ENCODE peak calls at places on chromosomes 1 and 21, in six cellular contexts. F, V, U, J, W and K are unnamed samples.

GRCh38 chr1:153791856-153792253 is 16.6 kb downstream of the SLC27A3 start:
- DNase-seq in F (no peak), V (no peak), U (no peak), J (no peak), W (no peak), K (no peak)

GRCh38 chr1:6037338-6037762 is 8.3 kb upstream of the KCNAB2 start:
- DNase-seq in F (no peak), V (peak; percentile 82), U (no peak), J (peak; percentile 53), W (peak; percentile 52), K (no peak)

GRCh38 chr1:232709339-232709738 is 79.4 kb upstream of the SIPA1L2 start:
- DNase-seq in F (no peak), V (no peak), U (no peak), J (peak; percentile 35), W (peak; percentile 88), K (no peak)

GRCh38 chr1:58732087-58732486 is 32.2 kb upstream of the MYSM1 start:
- DNase-seq in F (no peak), V (no peak), U (no peak), J (peak; percentile 79), W (peak; percentile 78), K (no peak)

GRCh38 chr1:84379128-84379527 is 19.2 kb upstream of the DNASE2B start:
- DNase-seq in F (no peak), V (no peak), U (no peak), J (peak; percentile 74), W (peak; percentile 74), K (no peak)

GRCh38 chr1:61323681-61324328 is 241.4 kb downstream of the NFIA start:
- DNase-seq in F (no peak), V (no peak), U (no peak), J (no peak), W (peak; percentile 72), K (no peak)

GRCh38 chr21:44753357-44753756 is 42.0 kb upstream of the TSPEAR start:
- DNase-seq in F (no peak), V (no peak), U (no peak), J (no peak), W (no peak), K (no peak)

GRCh38 chr1:37073752-37074151 is 39.4 kb upstream of the GRIK3 start:
- DNase-seq in F (no peak), V (no peak), U (no peak), J (no peak), W (no peak), K (no peak)

GRCh38 chr1:20430355-20431290 is 55.4 kb downstream of the CAMK2N1 start:
- DNase-seq in F (peak; percentile 48), V (peak; percentile 45), U (no peak), J (peak; percentile 34), W (peak; percentile 47), K (no peak)

GRCh38 chr21:29330797-29331196 is 32.1 kb downstream of the BACH1 start:
- DNase-seq in F (no peak), V (no peak), U (no peak), J (no peak), W (no peak), K (no peak)

GRCh38 chr21:29322570-29322957 is 23.8 kb downstream of the BACH1 start:
- DNase-seq in F (no peak), V (no peak), U (no peak), J (no peak), W (no peak), K (no peak)

GRCh38 chr21:29321908-29322569 is 23.3 kb downstream of the BACH1 start:
- DNase-seq in F (no peak), V (no peak), U (no peak), J (no peak), W (no peak), K (no peak)

GRCh38 chr21:29323189-29323588 is 24.5 kb downstream of the BACH1 start:
- DNase-seq in F (no peak), V (no peak), U (no peak), J (no peak), W (no peak), K (no peak)

DNA sequence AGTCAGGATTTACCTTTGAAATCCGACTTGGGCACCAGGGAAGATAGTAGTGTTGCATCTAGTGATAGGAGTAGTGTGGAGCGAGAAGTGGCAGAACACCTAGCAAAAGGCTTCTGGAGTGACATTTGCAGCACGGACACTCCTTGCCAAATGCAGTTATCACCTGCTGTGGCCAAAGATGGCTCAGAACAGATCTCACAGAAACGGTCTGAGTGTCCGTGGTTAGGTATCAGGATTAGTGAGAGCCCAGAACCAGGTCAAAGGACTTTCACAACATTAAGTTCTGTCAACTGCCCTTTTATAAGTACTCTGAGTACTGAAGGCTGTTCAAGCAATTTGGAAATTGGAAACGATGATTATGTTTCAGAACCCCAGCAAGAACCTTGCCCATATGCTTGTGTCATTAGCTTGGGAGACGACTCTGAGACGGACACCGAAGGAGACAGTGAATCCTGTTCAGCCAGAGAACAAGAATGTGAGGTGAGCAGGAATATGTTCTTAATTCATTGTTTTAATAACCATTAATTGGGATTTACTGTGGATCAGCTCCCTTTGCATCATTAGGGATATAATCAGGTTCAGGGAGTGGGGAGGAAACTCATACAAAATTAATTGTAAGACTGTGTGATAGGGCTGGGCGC is 28.3 kb downstream of the BACH1 start:
- DNase-seq in F (no peak), V (no peak), U (no peak), J (no peak), W (no peak), K (no peak)
- H3K4me3 ChIP-seq in F (no peak overlapping the region), V (no peak overlapping the region), U (no peak overlapping the region), J (no peak overlapping the region), W (no peak overlapping the region), K (no peak overlapping the region)

GRCh38 chr1:2443285-2444137 is 31.1 kb upstream of the PEX10 start:
- DNase-seq in F (no peak), V (no peak), U (no peak), J (no peak), W (peak; percentile 32), K (no peak)
- TF ChIP-seq CTCF in F (peak; percentile 33), V (no peak), U (no peak), J (no peak), W (peak; percentile 49), K (no peak)

GRCh38 chr1:77281491-77282186 is at the start of gene AK5:
- DNase-seq in F (peak; percentile 32), V (no peak), U (no peak), J (peak; percentile 49), W (peak; percentile 46), K (peak; percentile 36)
- H3K4me3 ChIP-seq in F (peak within 1 kb of the TSS; percentile 57), V (no peak within 1 kb of the TSS), U (peak within 1 kb of the TSS; percentile 29), J (peak within 1 kb of the TSS; percentile 58), W (peak within 1 kb of the TSS; percentile 85), K (peak within 1 kb of the TSS; percentile 51)

GRCh38 chr1:32240140-32240951 is 6.7 kb upstream of the FAM167B start:
- DNase-seq in F (peak; percentile 73), V (no peak), U (no peak), J (peak; percentile 38), W (peak; percentile 75), K (peak; percentile 72)

GRCh38 chr1:32239335-32239734 is 7.7 kb upstream of the FAM167B start:
- DNase-seq in F (no peak), V (no peak), U (no peak), J (no peak), W (no peak), K (no peak)

GRCh38 chr1:32241011-32241763 is 5.8 kb upstream of the FAM167B start:
- DNase-seq in F (peak; percentile 56), V (no peak), U (no peak), J (peak; percentile 58), W (peak; percentile 57), K (peak; percentile 75)

GRCh38 chr1:32242341-32242851 is 4.6 kb upstream of the FAM167B start:
- DNase-seq in F (peak; percentile 50), V (no peak), U (no peak), J (peak; percentile 47), W (no peak), K (peak; percentile 33)

GRCh38 chr1:32239790-32240139 is 7.3 kb upstream of the FAM167B start:
- DNase-seq in F (peak; percentile 18), V (no peak), U (no peak), J (no peak), W (no peak), K (no peak)
- TF ChIP-seq CTCF in F (no peak), V (no peak), U (no peak), J (no peak), W (no peak), K (no peak)

DNA sequence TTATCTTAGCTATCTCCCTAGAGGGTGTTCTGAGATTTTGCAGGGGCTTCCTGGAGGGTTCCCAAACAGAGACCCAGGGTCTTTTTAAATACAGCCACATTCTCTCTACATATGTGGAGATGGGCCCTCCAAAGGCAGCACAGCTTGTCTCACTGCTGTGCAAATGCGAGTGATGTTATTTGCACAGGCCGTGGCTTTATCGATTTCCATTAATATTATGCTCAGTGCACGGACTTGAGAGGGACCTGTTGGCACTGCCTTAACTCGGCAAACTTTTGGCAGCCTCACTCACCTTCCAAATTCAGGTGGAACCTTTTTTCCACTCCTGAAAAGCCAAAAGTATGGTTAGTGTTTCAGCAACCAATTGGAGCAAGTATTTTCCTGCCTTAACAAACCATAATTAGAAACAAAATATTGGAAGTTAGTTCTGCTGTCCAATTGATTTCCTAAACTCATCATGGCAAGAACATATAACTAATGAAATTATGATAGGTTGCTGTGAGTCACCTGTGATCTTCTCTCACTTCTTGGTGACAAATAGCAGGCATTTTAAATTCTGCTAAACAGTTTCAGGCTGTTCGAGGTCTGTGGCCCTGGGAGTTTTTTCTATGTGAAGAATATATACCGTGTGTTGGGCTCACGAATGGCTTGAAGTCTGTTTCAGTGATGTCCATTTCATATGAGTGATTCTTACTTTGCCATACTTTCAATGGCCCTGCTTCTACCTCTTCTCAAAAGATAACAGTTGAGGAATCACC is 10.9 kb downstream of the LHX9 start:
- DNase-seq in F (no peak), V (no peak), U (no peak), J (no peak), W (no peak), K (no peak)
- H3K4me3 ChIP-seq in F (no peak overlapping the region), V (no peak overlapping the region), U (no peak overlapping the region), J (no peak overlapping the region), W (no peak overlapping the region), K (no peak overlapping the region)

GRCh38 chr1:19395678-19396192 is 83.6 kb downstream of the SLC66A1 start:
- DNase-seq in F (no peak), V (no peak), U (no peak), J (no peak), W (peak; percentile 53), K (no peak)
- TF ChIP-seq CTCF in F (no peak), V (no peak), U (no peak), J (no peak), W (no peak), K (no peak)